ENCODE peak calls at places on chromosome 17, in ten cellular contexts. S is body of pancreas, K is prostate gland, J is HepG2, O is right lobe of liver, N is uterus, A is transverse colon, C is breast epithelium, X is lower leg skin, Q is esophagus squamous epithelium. Z is an unnamed sample.

GRCh38 chr17:65933290-65933689 is 258.6 kb downstream of the CEP112 start:
- DNase-seq in S (no peak), K (no peak), J (no peak), O (no peak), N (no peak), A (no peak), C (no peak), X (no peak), Q (no peak), Z (no peak)

GRCh38 chr17:7629939-7630571 is at the start of gene SHBG:
- DNase-seq in S (no peak), K (no peak), J (no peak), O (no peak), N (no peak), A (no peak), C (no peak), X (no peak), Q (no peak), Z (no peak)

GRCh38 chr17:45666046-45666600 is 118.0 kb upstream of the CRHR1 start:
- DNase-seq in S (no peak), K (no peak), J (no peak), O (no peak), N (no peak), A (no peak), C (no peak), X (no peak), Q (no peak), Z (no peak)

GRCh38 chr17:79624658-79625478 is 14.0 kb upstream of the RBFOX3 start:
- DNase-seq in S (no peak), K (no peak), J (no peak), O (peak), N (peak), A (peak), C (peak), X (peak), Q (no peak), Z (no peak)

GRCh38 chr17:63707151-63707550 is 7.2 kb upstream of the LIMD2 start:
- DNase-seq in S (no peak), K (no peak), J (no peak), O (peak), N (no peak), A (no peak), C (no peak), X (no peak), Q (no peak), Z (no peak)

GRCh38 chr17:50346313-50347086 is 574 bp downstream of the XYLT2 start:
- DNase-seq in S (peak), K (peak), J (no peak), O (peak), N (peak), A (peak), C (no peak), X (peak), Q (no peak), Z (peak)

GRCh38 chr17:82022981-82023446 is at the start of gene LRRC45:
- DNase-seq in S (peak), K (peak), J (peak), O (peak), N (peak), A (peak), C (peak), X (peak), Q (peak), Z (peak)

GRCh38 chr17:12406623-12407228 is 259.0 kb upstream of the MYOCD start:
- DNase-seq in S (no peak), K (no peak), J (no peak), O (no peak), N (no peak), A (no peak), C (no peak), X (no peak), Q (no peak), Z (no peak)

GRCh38 chr17:72176902-72177660 is 56.3 kb downstream of the SOX9 start:
- DNase-seq in S (no peak), K (no peak), J (no peak), O (no peak), N (no peak), A (peak), C (no peak), X (no peak), Q (no peak), Z (no peak)

GRCh38 chr17:10875984-10876555 is 38.2 kb upstream of the PIRT start:
- DNase-seq in S (peak), K (peak), J (peak), O (peak), N (peak), A (peak), C (no peak), X (no peak), Q (no peak), Z (peak)

GRCh38 chr17:66826856-66827255 is 8.1 kb upstream of the CACNG5 start:
- DNase-seq in S (no peak), K (no peak), J (no peak), O (no peak), N (no peak), A (no peak), C (no peak), X (no peak), Q (no peak), Z (no peak)

GRCh38 chr17:56652608-56653007 is 59.1 kb downstream of the NOG start:
- DNase-seq in S (no peak), K (no peak), J (no peak), O (no peak), N (no peak), A (no peak), C (no peak), X (no peak), Q (no peak), Z (no peak)

GRCh38 chr17:50175035-50175788 is 9.4 kb downstream of the SGCA start:
- DNase-seq in S (no peak), K (no peak), J (no peak), O (no peak), N (no peak), A (no peak), C (no peak), X (no peak), Q (no peak), Z (no peak)

GRCh38 chr17:32498362-32498761 is 11.6 kb downstream of the CDK5R1 start:
- DNase-seq in S (no peak), K (no peak), J (no peak), O (no peak), N (no peak), A (no peak), C (no peak), X (no peak), Q (no peak), Z (no peak)

GRCh38 chr17:46072998-46073397 is 73.9 kb downstream of the STH start:
- DNase-seq in S (no peak), K (no peak), J (peak), O (no peak), N (no peak), A (no peak), C (no peak), X (no peak), Q (no peak), Z (no peak)

GRCh38 chr17:8807070-8807550 is 7.9 kb upstream of the MFSD6L start:
- DNase-seq in S (peak), K (no peak), J (no peak), O (no peak), N (no peak), A (no peak), C (no peak), X (peak), Q (no peak), Z (no peak)

GRCh38 chr17:68740555-68741447 is 139.6 kb upstream of the FAM20A start:
- DNase-seq in S (no peak), K (no peak), J (no peak), O (no peak), N (no peak), A (no peak), C (no peak), X (no peak), Q (no peak), Z (no peak)

GRCh38 chr17:48051278-48051677 is 3.1 kb downstream of the NFE2L1 start:
- DNase-seq in S (no peak), K (no peak), J (no peak), O (peak), N (peak), A (no peak), C (no peak), X (no peak), Q (no peak), Z (no peak)
- H3K4me3 ChIP-seq in S (no peak), K (peak), J (peak), O (no peak), N (peak), A (no peak), C (peak), X (no peak), Q (peak), Z (peak)

GRCh38 chr17:4947010-4947410 is 1.3 kb downstream of the PFN1 start:
- DNase-seq in S (no peak), K (no peak), J (no peak), O (no peak), N (no peak), A (no peak), C (no peak), X (no peak), Q (no peak), Z (no peak)

GRCh38 chr17:4948997-4949320 is 629 bp upstream of the PFN1 start:
- DNase-seq in S (peak), K (peak), J (peak), O (peak), N (peak), A (peak), C (peak), X (peak), Q (no peak), Z (peak)

GRCh38 chr17:4949321-4950074 is 1.2 kb upstream of the PFN1 start:
- DNase-seq in S (peak), K (peak), J (peak), O (peak), N (peak), A (peak), C (peak), X (peak), Q (peak), Z (peak)

GRCh38 chr17:4947411-4948165 is 742 bp downstream of the PFN1 start:
- DNase-seq in S (peak), K (peak), J (peak), O (peak), N (peak), A (peak), C (no peak), X (peak), Q (no peak), Z (peak)

GRCh38 chr17:4948166-4948996 is at the start of gene PFN1:
- DNase-seq in S (peak), K (peak), J (peak), O (peak), N (peak), A (peak), C (peak), X (peak), Q (peak), Z (peak)
- TF ChIP-seq POLR2A in S (peak), K (peak), J (peak), O (peak), N (peak), A (peak), C (no peak), X (no peak), Q (peak), Z (peak)

GRCh38 chr17:43356450-43356849 is 42.3 kb upstream of the ARL4D start:
- DNase-seq in S (no peak), K (no peak), J (no peak), O (no peak), N (no peak), A (no peak), C (no peak), X (no peak), Q (no peak), Z (no peak)
- H3K4me3 ChIP-seq in S (no peak), K (no peak), J (no peak), O (no peak), N (no peak), A (no peak), C (no peak), X (no peak), Q (no peak), Z (no peak)

DNA sequence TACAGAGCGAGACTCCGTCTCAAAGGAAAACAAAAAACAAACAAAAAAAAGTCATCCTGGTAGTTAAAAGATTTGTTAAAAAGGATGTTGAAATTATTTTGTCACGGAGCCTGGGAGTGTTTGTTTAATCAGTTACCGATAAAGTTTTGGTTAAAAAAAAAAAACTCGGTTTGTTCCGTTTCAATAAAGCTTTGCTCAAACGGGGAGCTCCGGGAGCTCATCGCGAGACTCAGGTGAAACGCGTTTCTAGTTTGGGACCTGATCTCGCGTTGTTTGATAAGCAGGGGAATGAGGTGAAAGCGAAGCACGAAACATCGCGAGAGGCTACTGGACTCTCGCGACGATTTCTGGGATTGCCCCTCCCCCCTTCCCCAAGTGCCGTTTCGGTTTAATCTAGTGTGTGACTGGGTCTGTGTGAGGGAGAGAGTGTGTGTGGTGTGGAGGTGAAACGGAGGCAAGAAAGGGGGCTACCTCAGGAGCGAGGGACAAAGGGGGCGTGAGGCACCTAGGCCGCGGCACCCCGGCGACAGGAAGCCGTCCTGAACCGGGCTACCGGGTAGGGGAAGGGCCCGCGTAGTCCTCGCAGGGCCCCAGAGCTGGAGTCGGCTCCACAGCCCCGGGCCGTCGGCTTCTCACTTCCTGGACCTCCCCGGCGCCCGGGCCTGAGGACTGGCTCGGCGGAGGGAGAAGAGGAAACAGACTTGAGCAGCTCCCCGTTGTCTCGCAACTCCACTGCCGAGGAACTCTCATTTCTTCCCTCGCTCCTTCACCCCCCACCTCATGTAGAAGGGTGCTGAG is at the start of gene CDK12:
- DNase-seq in S (peak), K (peak), J (peak), O (peak), N (peak), A (peak), C (peak), X (peak), Q (peak), Z (peak)
- TF ChIP-seq POLR2A in S (peak), K (peak), J (peak), O (peak), N (peak), A (peak), C (peak), X (no peak), Q (peak), Z (peak)